ENCODE peak calls at places on chromosomes 4 and X, in ten cellular contexts. U is kidney; E is GF-D8; I is AG10803; L is M059J; X is stimulated activated CD4-positive, alpha-beta T cell treated with anti-CD3 and anti-CD28 coated beads, Interleukin-15, amount 100 ng/mL, for 48 hours; Y is GM12865; J is bronchial epithelial cell; S is NCI-H460; N is GM13976. H is an unnamed sample.

GRCh38 chrX:149982310-149982709 is 44.0 kb upstream of the EOLA2 start:
- DNase-seq in S (no peak), Y (no peak), I (no peak), J (no peak), L (no peak), E (no peak), N (no peak), X (no peak), U (no peak), H (no peak)

GRCh38 chrX:120380699-120381098 is 18.8 kb downstream of the ATP1B4 start:
- DNase-seq in L (peak; percentile 58), I (peak; percentile 3), J (peak; percentile 29), S (peak; percentile 26), N (peak; percentile 13), X (no peak), Y (peak; percentile 54), U (no peak), E (no peak), H (peak; percentile 6)

GRCh38 chr4:176642472-176642871 is 150.2 kb downstream of the VEGFC start:
- DNase-seq in E (no peak), I (no peak), N (peak; percentile 20), Y (peak; percentile 34), J (no peak), S (no peak), L (no peak), X (no peak), U (no peak), H (no peak)

GRCh38 chrX:150161092-150161672 is 201.9 kb upstream of the MAMLD1 start:
- DNase-seq in I (peak; percentile 16), Y (no peak), J (no peak), U (no peak), X (no peak), E (no peak), L (peak; percentile 52), N (no peak), S (no peak), H (no peak)

GRCh38 chr4:2059726-2060577 is 825 bp downstream of the NAT8L start:
- DNase-seq in L (no peak), I (no peak), X (no peak), N (no peak), J (no peak), S (no peak), E (no peak), U (peak; percentile 70), Y (no peak), H (no peak)

GRCh38 chrX:135737361-135738071 is 24.1 kb downstream of the CT45A1 start:
- DNase-seq in E (no peak), S (no peak), Y (no peak), X (no peak), L (peak; percentile 24), I (no peak), N (no peak), U (no peak), J (no peak), H (no peak)

GRCh38 chr4:158042591-158043030 is 130.2 kb downstream of the GASK1B start:
- DNase-seq in U (no peak), Y (no peak), X (no peak), J (no peak), N (no peak), L (peak; percentile 72), E (no peak), S (no peak), I (peak; percentile 92), H (no peak)

GRCh38 chr4:6221296-6221850 is 21.0 kb upstream of the JAKMIP1 start:
- DNase-seq in J (no peak), S (no peak), N (no peak), I (no peak), E (no peak), Y (no peak), L (no peak), U (no peak), X (no peak), H (no peak)

GRCh38 chr4:872241-872981 is 46.5 kb upstream of the CPLX1 start:
- DNase-seq in I (no peak), L (no peak), E (no peak), U (no peak), N (no peak), S (no peak), X (no peak), Y (no peak), J (no peak), H (no peak)

GRCh38 chr4:88457307-88458090 is 580 bp downstream of the HERC5 start:
- DNase-seq in N (no peak), E (no peak), Y (peak; percentile 43), X (peak; percentile 28), L (peak; percentile 52), U (peak; percentile 84), I (peak; percentile 2), J (no peak), S (no peak), H (no peak)

GRCh38 chr4:11106190-11106589 is 322.5 kb downstream of the HS3ST1 start:
- DNase-seq in S (no peak), U (no peak), E (no peak), N (no peak), I (no peak), X (no peak), L (peak; percentile 36), J (peak; percentile 82), Y (peak; percentile 9), H (no peak)

GRCh38 chrX:154408659-154409221 is 314 bp downstream of the DNASE1L1 start:
- DNase-seq in N (no peak), U (no peak), S (no peak), Y (peak; percentile 20), E (no peak), J (no peak), L (no peak), I (no peak), X (no peak), H (no peak)

GRCh38 chr4:185993328-185993973 is 75.5 kb upstream of the TLR3 start:
- DNase-seq in Y (no peak), J (no peak), E (no peak), S (no peak), L (no peak), I (no peak), U (no peak), X (no peak), N (no peak), H (no peak)

GRCh38 chrX:136497556-136498048 is at the start of gene HTATSF1:
- DNase-seq in I (no peak), J (peak; percentile 4), Y (no peak), S (no peak), E (no peak), L (no peak), X (no peak), N (no peak), U (peak; percentile 60), H (no peak)

GRCh38 chrX:151703487-151703886 is 8.2 kb downstream of the PRRG3 start:
- DNase-seq in J (no peak), X (no peak), S (no peak), U (no peak), N (no peak), L (no peak), Y (no peak), I (no peak), E (no peak), H (no peak)

GRCh38 chr4:87353592-87353991 is 30.9 kb upstream of the HSD17B13 start:
- DNase-seq in I (peak; percentile 56), Y (peak; percentile 53), L (peak; percentile 46), S (peak; percentile 30), N (peak; percentile 54), J (peak; percentile 57), E (no peak), U (no peak), X (peak; percentile 14), H (peak; percentile 8)

GRCh38 chrX:48957477-48957826 is at the start of gene OTUD5:
- DNase-seq in U (peak; percentile 91), N (peak; percentile 82), L (no peak), X (peak; percentile 58), I (no peak), Y (peak; percentile 78), S (no peak), J (no peak), E (no peak), H (no peak)

GRCh38 chrX:1487401-1487800 is 34.7 kb upstream of the ASMTL start:
- DNase-seq in L (no peak), Y (no peak), J (no peak), U (no peak), E (no peak), I (no peak), N (no peak), X (no peak), S (no peak), H (no peak)

GRCh38 chr4:153005914-153006381 is 69.8 kb downstream of the FHDC1 start:
- DNase-seq in Y (no peak), N (no peak), L (no peak), S (no peak), I (no peak), J (no peak), X (no peak), U (no peak), E (no peak), H (peak; percentile 5)

GRCh38 chr4:139902328-139903217 is 237.0 kb downstream of the MGST2 start:
- DNase-seq in X (no peak), L (peak; percentile 11), U (no peak), N (no peak), E (no peak), J (peak; percentile 3), I (peak; percentile 43), Y (no peak), S (no peak), H (no peak)

GRCh38 chr4:183118585-183118984 is 19.5 kb downstream of the WWC2 start:
- DNase-seq in Y (no peak), N (no peak), S (no peak), J (peak; percentile 70), I (peak; percentile 96), L (peak; percentile 96), X (no peak), E (no peak), U (no peak), H (no peak)

GRCh38 chr4:169383724-169384123 is 113.0 kb upstream of the SH3RF1 start:
- DNase-seq in X (no peak), S (peak; percentile 5), L (peak; percentile 75), E (no peak), I (peak; percentile 97), J (peak; percentile 81), N (no peak), U (no peak), Y (no peak), H (no peak)

GRCh38 chr4:169042608-169043007 is 32.6 kb upstream of the CBR4 start:
- DNase-seq in X (no peak), S (no peak), U (no peak), I (no peak), J (no peak), N (no peak), L (no peak), Y (no peak), E (no peak), H (no peak)

GRCh38 chrX:28058906-28059305 is 77.7 kb upstream of the DCAF8L1 start:
- DNase-seq in I (no peak), S (no peak), U (no peak), L (no peak), Y (no peak), N (no peak), E (no peak), X (no peak), J (peak; percentile 0), H (no peak)

GRCh38 chr4:176436500-176436973 is 116.8 kb downstream of the SPCS3 start:
- DNase-seq in E (no peak), N (no peak), L (peak; percentile 93), S (no peak), J (peak; percentile 91), Y (peak; percentile 37), X (no peak), U (no peak), I (peak; percentile 78), H (no peak)